ENCODE peak calls at places on chromosome 1, in four cellular contexts. A is trophoblast cell, F is H1, C is mesendoderm. R is an unnamed sample.

GRCh38 chr1:23283660-23284602 is 60.2 kb downstream of the HNRNPR start:
- DNase-seq in A (no peak), F (no peak), C (no peak), R (no peak)

GRCh38 chr1:116334015-116334547 is 39.0 kb upstream of the ATP1A1 start:
- DNase-seq in F (no peak), A (peak; percentile 96), C (peak; percentile 28), R (no peak)

GRCh38 chr1:8021676-8022266 is 4.3 kb downstream of the ERRFI1 start:
- DNase-seq in F (no peak), A (no peak), C (no peak), R (no peak)

GRCh38 chr1:16026723-16027484 is 5.1 kb downstream of the CLCNKA start:
- DNase-seq in F (peak; percentile 87), C (peak; percentile 95), A (no peak), R (peak; percentile 98)

GRCh38 chr1:12034381-12034801 is 15.1 kb downstream of the MIIP start:
- DNase-seq in C (no peak), A (no peak), F (no peak), R (no peak)

GRCh38 chr1:88013485-88013884 is 670.6 kb upstream of the PKN2 start:
- DNase-seq in A (no peak), C (no peak), F (no peak), R (no peak)

GRCh38 chr1:241846862-241847539 is 1.0 kb upstream of the EXO1 start:
- DNase-seq in C (no peak), A (no peak), F (no peak), R (no peak)

GRCh38 chr1:229230893-229231753 is 39.8 kb upstream of the RAB4A start:
- DNase-seq in C (peak; percentile 72), F (no peak), A (peak; percentile 73), R (no peak)

GRCh38 chr1:25472494-25472893 is 41.8 kb downstream of the MACO1 start:
- DNase-seq in A (no peak), C (no peak), F (no peak), R (no peak)

GRCh38 chr1:183270541-183271141 is 84.6 kb downstream of the LAMC2 start:
- DNase-seq in F (no peak), C (no peak), A (no peak), R (no peak)

GRCh38 chr1:66330711-66331110 is 203.2 kb upstream of the SGIP1 start:
- DNase-seq in A (no peak), F (no peak), C (no peak), R (no peak)

GRCh38 chr1:233732206-233732605 is 118.3 kb downstream of the KCNK1 start:
- DNase-seq in A (no peak), F (no peak), C (no peak), R (no peak)

GRCh38 chr1:25064465-25065238 is 134.6 kb upstream of the RUNX3 start:
- DNase-seq in F (no peak), A (no peak), C (no peak), R (no peak)

GRCh38 chr1:155320661-155321576 is at the start of gene RUSC1:
- DNase-seq in C (peak; percentile 79), F (peak; percentile 44), A (peak; percentile 31), R (peak; percentile 91)

GRCh38 chr1:10507111-10507879 is 32.5 kb downstream of the PEX14 start:
- DNase-seq in F (no peak), A (peak; percentile 75), C (peak; percentile 83), R (peak; percentile 69)

GRCh38 chr1:231139659-231140650 is 21.9 kb upstream of the TRIM67 start:
- DNase-seq in F (no peak), A (peak; percentile 94), C (peak; percentile 9), R (no peak)

GRCh38 chr1:147177611-147178370 is 5.5 kb upstream of the PRKAB2 start:
- DNase-seq in A (no peak), F (no peak), C (no peak), R (peak; percentile 37)

GRCh38 chr1:96598416-96599168 is 123.0 kb upstream of the PTBP2 start:
- DNase-seq in A (no peak), F (no peak), C (no peak), R (no peak)

GRCh38 chr1:82390627-82391026 is 589.9 kb downstream of the ADGRL2 start:
- DNase-seq in A (no peak), C (peak; percentile 79), F (no peak), R (no peak)

GRCh38 chr1:95084317-95085176 is 11.8 kb upstream of the ALG14 start:
- DNase-seq in C (peak; percentile 76), A (no peak), F (peak; percentile 17), R (peak; percentile 49)

GRCh38 chr1:1299686-1300351 is 7.9 kb downstream of the ACAP3 start:
- DNase-seq in A (no peak), F (no peak), C (peak; percentile 46), R (peak; percentile 67)

GRCh38 chr1:58781541-58782307 is 2.1 kb downstream of the JUN start:
- DNase-seq in F (no peak), A (peak; percentile 29), C (peak; percentile 77), R (peak; percentile 32)

GRCh38 chr1:183214021-183214970 is 28.2 kb downstream of the LAMC2 start:
- DNase-seq in A (no peak), C (no peak), F (no peak), R (no peak)

GRCh38 chr1:45929257-45929687 is 125.9 kb downstream of the MAST2 start:
- DNase-seq in F (peak; percentile 47), A (peak; percentile 56), C (peak; percentile 99), R (peak; percentile 61)

GRCh38 chr1:209389258-209389657 is 194.3 kb upstream of the CAMK1G start:
- DNase-seq in F (no peak), C (peak; percentile 60), A (peak; percentile 65), R (no peak)

GRCh38 chr1:8238141-8239038 is 79.5 kb upstream of the SLC45A1 start:
- DNase-seq in A (peak; percentile 95), F (no peak), C (no peak), R (no peak)

GRCh38 chr1:173224280-173224886 is 17.3 kb upstream of the TNFSF4 start:
- DNase-seq in A (no peak), F (no peak), C (no peak), R (no peak)

GRCh38 chr1:85228952-85229351 is 28.1 kb upstream of the SYDE2 start:
- DNase-seq in A (no peak), F (no peak), C (no peak), R (no peak)

GRCh38 chr1:226061793-226062557 is 541 bp upstream of the H3-3A start:
- DNase-seq in C (peak; percentile 89), A (peak; percentile 45), F (no peak), R (peak; percentile 78)

GRCh38 chr1:218209351-218209861 is 75.7 kb upstream of the RRP15 start:
- DNase-seq in C (no peak), A (peak; percentile 20), F (no peak), R (no peak)

GRCh38 chr1:175744833-175745232 is 1.4 kb upstream of the TNR start:
- DNase-seq in F (no peak), C (no peak), A (no peak), R (no peak)

GRCh38 chr1:233045591-233045990 is 95.2 kb downstream of the NTPCR start:
- DNase-seq in C (no peak), A (no peak), F (no peak), R (no peak)

DNA sequence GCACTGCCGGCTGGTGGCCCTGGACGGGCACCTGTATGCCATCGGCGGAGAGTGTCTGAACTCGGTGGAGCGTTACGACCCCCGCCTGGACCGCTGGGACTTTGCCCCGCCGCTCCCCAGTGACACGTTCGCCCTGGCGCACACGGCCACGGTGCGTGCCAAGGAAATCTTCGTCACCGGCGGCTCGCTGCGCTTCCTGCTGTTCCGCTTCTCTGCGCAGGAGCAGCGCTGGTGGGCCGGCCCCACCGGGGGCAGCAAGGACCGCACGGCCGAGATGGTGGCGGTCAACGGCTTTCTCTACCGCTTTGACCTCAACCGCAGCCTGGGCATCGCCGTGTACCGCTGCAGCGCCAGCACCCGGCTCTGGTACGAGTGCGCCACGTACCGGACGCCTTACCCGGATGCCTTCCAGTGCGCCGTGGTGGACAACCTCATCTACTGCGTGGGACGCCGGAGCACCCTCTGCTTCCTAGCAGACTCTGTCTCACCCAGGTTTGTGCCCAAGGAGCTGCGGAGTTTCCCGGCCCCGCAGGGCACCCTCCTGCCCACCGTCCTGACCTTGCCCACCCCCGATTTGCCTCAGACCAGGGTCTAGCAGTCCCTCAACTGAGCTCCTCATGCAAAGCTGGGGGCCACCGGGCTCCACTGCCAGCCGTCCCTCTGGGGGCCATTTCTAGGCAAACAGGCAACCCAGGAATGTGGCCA is 2.1 kb downstream of the KLHDC7A start:
- DNase-seq in A (no peak), F (no peak), C (no peak), R (no peak)
- H2AK5ac ChIP-seq in A (peak overlapping the region; percentile 3), F (peak overlapping the region; percentile 6), C (no peak overlapping the region), R (no peak overlapping the region)

DNA sequence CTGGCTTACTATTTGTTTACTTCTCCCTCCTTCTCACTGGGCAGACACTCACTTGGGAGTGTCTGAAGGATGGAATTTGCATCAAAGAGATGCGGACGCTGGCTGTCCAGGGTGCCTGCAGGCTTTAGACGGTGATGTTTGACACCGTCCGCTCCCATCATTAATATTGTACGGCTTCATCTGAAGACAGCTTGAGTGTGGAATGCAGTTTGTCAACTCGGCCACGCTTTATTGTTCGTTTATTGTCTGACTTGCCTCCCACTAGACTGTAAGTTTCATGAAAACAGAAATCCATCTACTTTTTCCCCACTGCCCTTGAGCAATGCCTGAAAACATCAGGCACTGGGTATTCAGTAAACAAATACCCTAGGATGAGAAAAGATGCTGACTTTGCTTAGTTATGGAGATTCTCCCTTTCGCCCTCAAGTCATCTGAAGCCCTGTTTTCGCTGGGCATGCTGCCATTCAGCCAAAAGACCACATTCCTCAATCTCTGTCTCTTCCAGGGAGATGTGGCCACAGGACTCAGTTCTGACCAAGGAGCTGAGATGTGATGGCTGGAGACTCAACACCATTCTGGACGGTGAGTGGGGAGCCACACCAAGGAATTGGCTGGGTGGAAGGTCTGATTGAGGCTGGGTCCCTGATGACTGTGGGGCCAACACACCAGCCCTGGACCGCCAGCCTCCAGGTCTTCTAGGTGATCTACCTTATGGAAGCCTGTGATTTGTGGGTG is 87.6 kb downstream of the BCAR3 start:
- DNase-seq in A (peak; percentile 78), F (no peak), C (no peak), R (no peak)
- H3K79me2 ChIP-seq in A (peaks cover 4% of the 10 kb centered on the region), F (no peaks in the 10 kb centered on the region), C (peaks cover 40% of the 10 kb centered on the region), R (no peaks in the 10 kb centered on the region)

GRCh38 chr1:53037159-53037558 is 24.9 kb upstream of the PODN start:
- DNase-seq in C (no peak), A (no peak), F (no peak), R (peak; percentile 38)

GRCh38 chr1:53026254-53026653 is 35.8 kb upstream of the PODN start:
- DNase-seq in F (no peak), A (no peak), C (no peak), R (no peak)

GRCh38 chr1:53025778-53026131 is 36.3 kb upstream of the PODN start:
- DNase-seq in A (no peak), C (no peak), F (no peak), R (no peak)

GRCh38 chr1:53031732-53032131 is 30.3 kb upstream of the PODN start:
- DNase-seq in C (no peak), F (no peak), A (peak; percentile 35), R (no peak)
- H2AK5ac ChIP-seq in C (no peak overlapping the region), F (no peak overlapping the region), A (no peak overlapping the region), R (no peak overlapping the region)

GRCh38 chr1:41964400-41964799 is 45.7 kb upstream of the HIVEP3 start:
- DNase-seq in C (no peak), F (no peak), A (no peak), R (no peak)

GRCh38 chr1:41958015-41958673 is 39.4 kb upstream of the HIVEP3 start:
- DNase-seq in A (no peak), F (no peak), C (no peak), R (no peak)

DNA sequence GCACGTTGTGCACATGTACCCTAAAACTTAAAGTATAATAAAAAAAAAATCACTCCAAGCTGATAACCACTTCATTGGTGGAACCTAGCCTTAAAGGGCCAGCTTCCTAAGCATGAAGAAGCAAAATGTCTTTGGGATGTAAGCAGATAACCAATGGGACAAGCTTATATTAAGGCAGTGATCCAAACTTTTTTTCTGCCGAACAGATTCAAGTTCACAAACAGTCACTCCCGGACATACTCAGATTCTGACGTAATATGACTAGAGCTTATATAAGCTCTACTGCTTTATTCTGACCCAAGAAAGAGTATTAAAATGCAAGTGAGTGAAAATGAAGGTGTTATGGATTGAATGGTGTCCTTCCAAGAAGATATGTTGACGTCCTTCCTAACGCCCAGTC is 44.9 kb upstream of the HIVEP3 start:
- DNase-seq in C (no peak), F (no peak), A (no peak), R (no peak)
- H3K79me2 ChIP-seq in C (no peaks in the 10 kb centered on the region), F (no peaks in the 10 kb centered on the region), A (no peaks in the 10 kb centered on the region), R (no peaks in the 10 kb centered on the region)

R was measured in H9.